ENCODE peak calls at places on chromosomes 11 and 22, in four cellular contexts. H is keratinocyte, O is endothelial cell of umbilical vein, V is kidney. L is an unnamed sample.

GRCh38 chr22:37457093-37457893 is 28.9 kb downstream of the MFNG start:
- DNase-seq in H (peak), O (peak), V (peak), L (peak)

GRCh38 chr11:45859661-45860140 is 12.4 kb downstream of the CRY2 start:
- DNase-seq in H (peak), O (peak), V (peak), L (no peak)

GRCh38 chr11:2140411-2141400 is 1.5 kb upstream of the IGF2 start:
- DNase-seq in H (no peak), O (no peak), V (peak), L (no peak)

GRCh38 chr11:32229566-32230240 is 138.8 kb downstream of the RCN1 start:
- DNase-seq in H (no peak), O (no peak), V (no peak), L (peak)

GRCh38 chr11:130068986-130069683 is 559 bp upstream of the APLP2 start:
- DNase-seq in H (peak), O (peak), V (peak), L (peak)

GRCh38 chr11:109085708-109086373 is 336.1 kb upstream of the C11orf87 start:
- DNase-seq in H (no peak), O (no peak), V (no peak), L (no peak)

GRCh38 chr11:645536-645935 is 8.5 kb downstream of the DRD4 start:
- DNase-seq in H (no peak), O (no peak), V (no peak), L (no peak)

GRCh38 chr11:64390558-64390957 is 31.6 kb downstream of the RPS6KA4 start:
- DNase-seq in H (no peak), O (no peak), V (no peak), L (no peak)

GRCh38 chr22:40392618-40393017 is 22.2 kb downstream of the SGSM3 start:
- DNase-seq in H (no peak), O (peak), V (no peak), L (no peak)

GRCh38 chr11:30635401-30635989 is 49.3 kb upstream of the MPPED2 start:
- DNase-seq in H (no peak), O (peak), V (peak), L (no peak)

GRCh38 chr22:26139320-26139719 is 29.9 kb upstream of the SEZ6L start:
- DNase-seq in H (no peak), O (no peak), V (no peak), L (no peak)

GRCh38 chr22:24156915-24157782 is 24.1 kb upstream of the SUSD2 start:
- DNase-seq in H (no peak), O (peak), V (peak), L (peak)

GRCh38 chr11:381501-382072 is 12.3 kb downstream of the B4GALNT4 start:
- DNase-seq in H (no peak), O (no peak), V (no peak), L (no peak)

GRCh38 chr11:76783901-76784813 is 1.0 kb downstream of the TSKU start:
- DNase-seq in H (no peak), O (peak), V (peak), L (peak)

GRCh38 chr11:65576867-65577755 is 1.3 kb downstream of the EHBP1L1 start:
- DNase-seq in H (no peak), O (peak), V (peak), L (no peak)

GRCh38 chr11:14445542-14446530 is 53.8 kb downstream of the COPB1 start:
- DNase-seq in H (no peak), O (peak), V (no peak), L (no peak)

GRCh38 chr11:120482149-120482548 is 29.4 kb upstream of the GRIK4 start:
- DNase-seq in H (no peak), O (no peak), V (no peak), L (no peak)

GRCh38 chr11:102800774-102801173 is 2.8 kb upstream of the MMP1 start:
- DNase-seq in H (no peak), O (no peak), V (no peak), L (no peak)

GRCh38 chr11:128867277-128867676 is at the start of gene KCNJ1:
- DNase-seq in H (no peak), O (no peak), V (no peak), L (no peak)

GRCh38 chr22:29011200-29011867 is 50.3 kb downstream of the C22orf31 start:
- DNase-seq in H (no peak), O (peak), V (no peak), L (no peak)

GRCh38 chr11:76667271-76667818 is 3.2 kb downstream of the LRRC32 start:
- DNase-seq in H (no peak), O (no peak), V (peak), L (no peak)

GRCh38 chr11:120303004-120303637 is 22.0 kb upstream of the TLCD5 start:
- DNase-seq in H (peak), O (peak), V (no peak), L (peak)

GRCh38 chr11:123381817-123382554 is 48.1 kb upstream of the GRAMD1B start:
- DNase-seq in H (no peak), O (no peak), V (no peak), L (no peak)

DNA sequence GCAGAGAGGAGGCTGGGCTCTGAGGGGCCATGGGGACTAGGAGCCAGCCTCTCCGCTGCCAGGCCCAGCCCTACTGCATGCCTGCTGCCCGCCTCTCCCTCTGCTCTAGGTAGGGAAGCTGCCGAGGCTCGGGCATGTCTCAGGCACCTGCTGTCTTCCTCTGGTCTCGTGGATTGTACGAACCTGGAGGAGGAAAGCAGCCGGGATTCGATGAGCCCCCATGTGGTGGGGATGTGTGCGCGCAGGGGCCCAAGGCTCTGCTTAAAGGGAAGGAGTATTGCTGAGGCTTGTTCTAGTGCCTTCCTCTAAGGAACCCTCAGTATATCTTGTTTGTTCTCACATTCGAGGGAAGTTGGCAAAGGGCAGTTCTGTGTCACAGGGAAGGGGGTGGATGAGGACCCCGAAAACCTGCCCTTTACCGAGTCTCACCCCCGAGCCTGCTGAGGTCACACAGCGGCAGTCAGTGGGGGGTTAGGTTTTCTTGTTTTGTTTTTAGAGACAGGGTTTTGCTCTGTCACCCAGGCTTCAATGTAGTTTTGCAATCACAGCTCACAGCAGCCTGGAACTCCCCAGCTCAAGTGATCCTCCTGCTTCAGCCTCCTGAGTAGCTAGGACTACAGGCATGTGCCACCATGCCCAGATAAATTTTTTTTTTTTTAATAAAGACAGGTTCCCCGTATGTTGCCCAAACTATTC is 21.3 kb downstream of the DAGLA start:
- DNase-seq in H (no peak), O (peak), V (no peak), L (peak)
- TF ChIP-seq CTCF in H (peak), O (peak), V (no peak), L (peak)

GRCh38 chr22:33861216-33861875 is 58.9 kb downstream of the LARGE1 start:
- DNase-seq in H (no peak), O (no peak), V (no peak), L (no peak)
- H3K9ac ChIP-seq in H (no peak), O (no peak), V (no peak), L (no peak)

DNA sequence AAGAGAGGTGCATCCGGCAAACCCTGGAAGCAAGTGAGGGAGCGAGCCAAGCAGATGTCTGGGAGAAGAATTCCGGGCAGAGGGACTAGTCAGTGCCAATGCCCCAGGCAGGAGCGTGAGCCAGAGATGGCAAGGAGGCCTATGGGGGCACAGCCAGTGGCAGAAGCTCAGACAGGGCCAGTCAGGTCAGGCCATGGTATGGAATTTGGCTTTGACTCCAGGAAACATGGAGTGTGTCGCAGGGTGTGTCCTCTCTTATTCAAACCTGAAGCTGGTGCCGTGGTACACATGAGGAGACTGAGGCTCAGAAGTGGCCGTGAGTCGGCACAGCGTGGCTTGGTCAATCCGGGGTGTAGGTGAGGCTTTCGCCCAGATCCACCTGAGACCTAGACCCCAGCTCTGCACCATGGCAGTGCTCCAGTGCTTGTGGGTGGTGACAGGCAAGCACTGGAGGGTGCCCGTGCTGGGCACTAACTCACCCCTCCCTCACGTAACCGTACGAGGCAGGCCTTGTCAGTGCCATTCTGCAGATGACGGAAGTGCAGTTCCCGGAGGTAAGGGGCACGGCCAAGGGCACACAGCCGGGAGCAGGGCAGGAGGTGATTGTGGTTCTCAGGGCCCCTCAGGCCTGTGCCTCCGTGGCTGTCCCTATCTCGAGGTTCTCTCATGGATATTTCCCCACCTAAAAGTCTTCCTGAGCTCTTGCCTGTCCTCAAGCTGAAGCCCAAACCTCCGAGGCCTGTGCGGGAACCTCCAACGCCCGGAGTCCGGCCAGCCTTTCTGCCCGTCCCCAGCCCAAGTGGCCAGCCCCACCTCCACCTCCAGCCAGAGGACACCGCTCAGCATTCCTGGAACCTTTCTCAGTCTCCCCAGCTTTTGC is 10.6 kb upstream of the SPI1 start:
- DNase-seq in H (no peak), O (no peak), V (no peak), L (no peak)
- TF ChIP-seq CTCF in H (no peak), O (no peak), V (no peak), L (no peak)

GRCh38 chr22:39290724-39291161 is 28.7 kb downstream of the RPL3 start:
- DNase-seq in H (no peak), O (peak), V (peak), L (no peak)
- H3K9ac ChIP-seq in H (peak), O (no peak), V (no peak), L (no peak)

DNA sequence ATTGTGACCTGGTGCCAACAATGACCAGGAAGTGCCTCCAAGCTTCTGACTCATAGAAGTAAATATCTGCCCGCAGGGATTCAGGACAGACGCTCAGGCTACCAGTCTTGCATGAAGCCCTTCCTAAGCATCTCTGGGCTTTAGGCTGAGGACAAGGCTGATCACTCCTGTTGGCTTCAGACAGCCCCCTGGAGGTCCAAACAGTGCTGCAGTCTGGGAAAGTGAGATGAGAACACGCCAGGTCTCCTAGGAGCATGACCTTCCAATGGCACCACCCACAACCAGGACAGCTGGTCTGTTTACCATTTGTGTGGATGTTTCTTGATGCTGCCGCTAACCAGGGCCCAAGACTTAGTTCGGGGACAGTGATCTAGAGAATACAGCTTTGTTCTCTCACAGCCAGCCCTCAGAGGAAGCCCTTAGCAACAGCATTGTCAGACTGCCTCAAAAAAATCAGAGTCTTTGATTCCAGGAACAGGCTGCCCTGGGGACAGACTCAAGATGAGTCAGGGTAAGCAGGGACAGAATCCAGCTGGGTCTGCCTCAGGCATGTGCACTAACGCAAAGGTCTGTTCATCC is 111.2 kb downstream of the ZNF280B start:
- DNase-seq in H (no peak), O (no peak), V (no peak), L (peak)
- TF ChIP-seq CTCF in H (no peak), O (no peak), V (no peak), L (peak)

GRCh38 chr11:88335284-88335683 is 2.3 kb downstream of the CTSC start:
- DNase-seq in H (no peak), O (no peak), V (no peak), L (peak)
- H3K9ac ChIP-seq in H (peak), O (no peak), V (no peak), L (peak)

GRCh38 chr22:30816413-30816812 is 121.7 kb downstream of the OSBP2 start:
- DNase-seq in H (no peak), O (no peak), V (no peak), L (no peak)
- TF ChIP-seq CTCF in H (peak), O (no peak), V (no peak), L (no peak)